ENCODE peak calls at places on chromosomes 5 and 9, in ten cellular contexts. P is sigmoid colon, F is left lung, K is ovary, A is cardiac muscle cell, L is neuronal stem cell, Q is uterus, O is PC-3, T is fibroblast of lung, S is astrocyte. M is an unnamed sample.

GRCh38 chr9:134384811-134385479 is 58.7 kb downstream of the RXRA start:
- DNase-seq in P (no peak), F (no peak), K (no peak), A (no peak), L (peak), Q (no peak), O (peak), T (peak), S (peak), M (no peak)

GRCh38 chr5:155046591-155046990 is 33.0 kb downstream of the KIF4B start:
- DNase-seq in P (no peak), F (no peak), K (no peak), A (no peak), L (no peak), Q (no peak), O (no peak), T (no peak), S (no peak), M (no peak)

GRCh38 chr5:172586118-172587060 is 54.7 kb upstream of the NEURL1B start:
- DNase-seq in P (no peak), F (no peak), K (no peak), A (peak), L (no peak), Q (no peak), O (no peak), T (no peak), S (no peak), M (no peak)

GRCh38 chr9:35517136-35517535 is 27.2 kb downstream of the RUSC2 start:
- DNase-seq in P (no peak), F (no peak), K (no peak), A (no peak), L (no peak), Q (no peak), O (no peak), T (peak), S (no peak), M (peak)

GRCh38 chr5:65546141-65546540 is 16.8 kb downstream of the CENPK start:
- DNase-seq in P (no peak), F (no peak), K (no peak), A (no peak), L (no peak), Q (no peak), O (no peak), T (no peak), S (no peak), M (no peak)

GRCh38 chr5:17436766-17437221 is 61.2 kb upstream of the TAF11L2 start:
- DNase-seq in P (no peak), F (no peak), K (no peak), A (no peak), L (no peak), Q (no peak), O (no peak), T (no peak), S (no peak), M (no peak)

GRCh38 chr5:83552275-83552674 is 80.7 kb downstream of the VCAN start:
- DNase-seq in P (no peak), F (no peak), K (no peak), A (no peak), L (no peak), Q (no peak), O (peak), T (peak), S (no peak), M (no peak)

GRCh38 chr5:93461751-93462150 is 119.3 kb downstream of the NR2F1-AS1 start:
- DNase-seq in P (no peak), F (no peak), K (no peak), A (no peak), L (no peak), Q (no peak), O (peak), T (peak), S (peak), M (no peak)

GRCh38 chr5:156096259-156096658 is 230.7 kb upstream of the SGCD start:
- DNase-seq in P (no peak), F (no peak), K (no peak), A (no peak), L (no peak), Q (no peak), O (no peak), T (peak), S (peak), M (no peak)

GRCh38 chr5:149200355-149200754 is 59.1 kb downstream of the ABLIM3 start:
- DNase-seq in P (no peak), F (no peak), K (no peak), A (no peak), L (no peak), Q (no peak), O (no peak), T (no peak), S (no peak), M (no peak)

GRCh38 chr9:86987900-86988299 is 40.6 kb upstream of the GAS1 start:
- DNase-seq in P (no peak), F (no peak), K (no peak), A (no peak), L (no peak), Q (no peak), O (no peak), T (no peak), S (no peak), M (no peak)

GRCh38 chr5:33852327-33852726 is 39.5 kb downstream of the ADAMTS12 start:
- DNase-seq in P (no peak), F (no peak), K (no peak), A (no peak), L (no peak), Q (no peak), O (no peak), T (peak), S (peak), M (no peak)

GRCh38 chr5:42951847-42952411 is 88.2 kb downstream of the ANXA2R start:
- DNase-seq in P (no peak), F (no peak), K (peak), A (no peak), L (no peak), Q (peak), O (no peak), T (peak), S (no peak), M (no peak)

GRCh38 chr5:19880859-19881436 is 107.1 kb downstream of the CDH18 start:
- DNase-seq in P (no peak), F (no peak), K (no peak), A (no peak), L (no peak), Q (no peak), O (peak), T (no peak), S (no peak), M (no peak)

GRCh38 chr9:87443461-87443860 is 54.2 kb upstream of the DAPK1 start:
- DNase-seq in P (no peak), F (no peak), K (no peak), A (no peak), L (no peak), Q (no peak), O (no peak), T (no peak), S (no peak), M (no peak)

GRCh38 chr9:133505901-133506652 is 18.7 kb downstream of the MYMK start:
- DNase-seq in P (no peak), F (no peak), K (peak), A (no peak), L (no peak), Q (peak), O (no peak), T (peak), S (no peak), M (no peak)

GRCh38 chr5:137279631-137280236 is 219.4 kb downstream of the SPOCK1 start:
- DNase-seq in P (no peak), F (no peak), K (no peak), A (no peak), L (no peak), Q (no peak), O (no peak), T (no peak), S (no peak), M (no peak)

GRCh38 chr5:127412698-127413097 is 104.7 kb upstream of the PRRC1 start:
- DNase-seq in P (no peak), F (no peak), K (no peak), A (no peak), L (no peak), Q (no peak), O (no peak), T (no peak), S (no peak), M (no peak)

GRCh38 chr9:92774274-92774673 is 9.6 kb upstream of the BICD2 start:
- DNase-seq in P (no peak), F (no peak), K (no peak), A (no peak), L (no peak), Q (no peak), O (peak), T (peak), S (peak), M (no peak)

GRCh38 chr9:84397151-84397728 is 56.7 kb upstream of the SLC28A3 start:
- DNase-seq in P (peak), F (peak), K (peak), A (peak), L (peak), Q (peak), O (peak), T (peak), S (peak), M (peak)

GRCh38 chr5:140548791-140549190 is 1.3 kb downstream of the EIF4EBP3 start:
- DNase-seq in P (peak), F (no peak), K (no peak), A (no peak), L (no peak), Q (no peak), O (no peak), T (no peak), S (no peak), M (no peak)

DNA sequence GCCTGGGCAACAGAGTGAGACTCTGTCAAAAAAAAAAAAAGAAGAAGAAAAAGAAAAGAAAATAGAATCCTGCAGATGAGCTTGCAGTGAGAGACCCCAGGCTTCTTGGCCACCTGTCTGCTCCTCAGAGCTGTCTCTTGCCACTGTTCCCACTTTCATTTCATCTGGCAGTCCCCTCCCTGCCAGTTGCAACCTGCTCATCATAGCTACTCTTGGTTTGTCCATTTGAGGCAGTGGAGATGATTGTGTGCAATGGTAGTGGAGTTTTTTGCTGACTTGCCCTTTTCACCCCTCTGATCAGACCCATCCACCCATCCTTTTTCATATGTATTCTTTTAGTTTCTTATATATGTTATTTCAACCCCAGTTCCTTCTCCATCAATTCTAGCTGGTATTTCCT is 28.7 kb downstream of the ANKRD33B start:
- DNase-seq in P (no peak), F (no peak), K (no peak), A (no peak), L (no peak), Q (no peak), O (no peak), T (no peak), S (no peak), M (no peak)
- H3K4me3 ChIP-seq in P (no peak), F (no peak), K (no peak), A (no peak), L (no peak), Q (no peak), O (no peak), T (no peak), S (no peak), M (no peak)

GRCh38 chr5:38766151-38766550 is 79.7 kb upstream of the OSMR start:
- DNase-seq in P (no peak), F (no peak), K (no peak), A (no peak), L (no peak), Q (no peak), O (no peak), T (peak), S (peak), M (no peak)
- H3K4me3 ChIP-seq in P (no peak), F (no peak), K (no peak), A (no peak), L (no peak), Q (no peak), O (no peak), T (no peak), S (no peak), M (no peak)

GRCh38 chr9:121498487-121499176 is 1.0 kb downstream of the GGTA1 start:
- DNase-seq in P (no peak), F (peak), K (peak), A (no peak), L (peak), Q (peak), O (peak), T (peak), S (no peak), M (no peak)
- H3K4me3 ChIP-seq in P (peak), F (peak), K (peak), A (peak), L (no peak), Q (peak), O (peak), T (peak), S (peak), M (no peak)

GRCh38 chr5:40911278-40911677 is 2.0 kb downstream of the C7 start:
- DNase-seq in P (no peak), F (no peak), K (no peak), A (no peak), L (no peak), Q (peak), O (no peak), T (no peak), S (no peak), M (no peak)
- H3K4me3 ChIP-seq in P (peak), F (peak), K (peak), A (peak), L (no peak), Q (no peak), O (no peak), T (no peak), S (no peak), M (no peak)

DNA sequence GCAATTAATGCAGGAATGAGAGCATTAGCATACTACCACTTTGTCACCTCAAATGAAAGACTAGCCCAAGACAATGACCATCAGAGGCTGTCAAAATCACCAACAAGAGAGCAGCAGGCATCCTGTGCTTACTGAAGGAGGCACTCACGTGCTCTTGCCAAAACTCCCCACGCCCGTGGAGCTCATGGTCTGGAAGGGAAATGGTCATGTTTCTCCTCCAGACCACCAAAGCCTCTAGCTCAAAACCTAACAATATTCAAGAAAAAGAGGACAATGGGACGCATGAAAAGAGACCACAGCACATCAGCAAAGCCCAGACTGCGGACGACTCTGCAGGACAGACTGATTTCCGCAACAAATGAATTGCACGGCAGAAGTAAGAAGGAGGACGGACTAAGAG is 12.8 kb downstream of the AKNA start:
- DNase-seq in P (peak), F (peak), K (no peak), A (no peak), L (no peak), Q (no peak), O (no peak), T (no peak), S (no peak), M (no peak)
- H3K4me3 ChIP-seq in P (no peak), F (no peak), K (no peak), A (no peak), L (no peak), Q (no peak), O (no peak), T (no peak), S (no peak), M (no peak)

DNA sequence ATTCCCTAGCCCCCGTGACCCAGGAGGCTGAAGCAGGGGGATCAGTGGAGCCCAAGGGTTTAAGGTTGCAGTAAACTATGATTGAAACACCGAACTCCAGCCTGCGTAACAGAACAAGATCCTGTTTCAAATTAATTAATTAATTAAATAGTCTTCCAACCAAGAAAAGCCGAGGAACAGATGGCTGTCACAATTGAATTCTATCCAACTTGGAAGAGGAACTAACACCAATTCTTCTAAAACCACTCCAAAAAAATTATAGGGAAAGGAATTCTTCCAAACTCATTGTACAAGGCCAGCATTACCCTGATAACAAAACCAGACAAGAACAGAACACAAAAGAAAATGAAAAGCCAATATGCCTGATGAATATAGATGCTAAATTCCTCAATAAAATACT is 43.4 kb upstream of the RGS7BP start:
- DNase-seq in P (no peak), F (no peak), K (no peak), A (no peak), L (no peak), Q (no peak), O (no peak), T (no peak), S (no peak), M (no peak)
- H3K4me3 ChIP-seq in P (no peak), F (no peak), K (no peak), A (no peak), L (no peak), Q (no peak), O (no peak), T (no peak), S (no peak), M (no peak)

M was measured in Jurkat, Clone E6-1.